ENCODE peak calls at places on chromosomes 6 and 20, in four cellular contexts. Q, H, J and F are unnamed samples.

GRCh38 chr6:63816979-63817436 is 181.4 kb downstream of the PHF3 start:
- DNase-seq in Q (no peak), H (no peak), J (no peak), F (no peak)

GRCh38 chr6:125099211-125100017 is 54.2 kb upstream of the TPD52L1 start:
- DNase-seq in Q (no peak), J (peak; percentile 79), H (no peak), F (peak; percentile 82)

GRCh38 chr6:85362652-85363310 is 87.1 kb upstream of the NT5E start:
- DNase-seq in J (no peak), Q (no peak), H (no peak), F (no peak)

GRCh38 chr6:1497593-1498105 is 108.3 kb downstream of the FOXF2 start:
- DNase-seq in Q (no peak), J (no peak), H (no peak), F (no peak)

GRCh38 chr20:5400164-5400762 is 83.5 kb upstream of the PROKR2 start:
- DNase-seq in Q (no peak), J (no peak), H (peak; percentile 52), F (no peak)

GRCh38 chr6:44234101-44235090 is 11.0 kb downstream of the SLC29A1 start:
- DNase-seq in J (peak; percentile 81), H (no peak), Q (no peak), F (peak; percentile 75)

GRCh38 chr6:161407581-161407980 is 133.7 kb upstream of the AGPAT4 start:
- DNase-seq in J (no peak), Q (no peak), H (no peak), F (no peak)

GRCh38 chr20:51935003-51935358 is 132.7 kb upstream of the SALL4 start:
- DNase-seq in J (no peak), H (no peak), Q (no peak), F (no peak)

GRCh38 chr6:56642366-56643261 is at the start of gene DST:
- DNase-seq in Q (no peak), H (no peak), J (no peak), F (no peak)

GRCh38 chr20:3239026-3239866 is at the start of gene SLC4A11:
- DNase-seq in J (peak; percentile 89), H (no peak), Q (peak; percentile 30), F (peak; percentile 90)

GRCh38 chr20:51062065-51062464 is 39.2 kb upstream of the KCNG1 start:
- DNase-seq in H (no peak), Q (no peak), J (no peak), F (no peak)

GRCh38 chr6:43769526-43770416 is at the start of gene VEGFA:
- DNase-seq in Q (peak; percentile 91), H (peak; percentile 89), J (peak; percentile 96), F (peak; percentile 94)

GRCh38 chr6:101666256-101666655 is 272.7 kb downstream of the GRIK2 start:
- DNase-seq in Q (no peak), J (no peak), H (no peak), F (no peak)

GRCh38 chr6:164216839-164217238 is 802.3 kb downstream of the QKI start:
- DNase-seq in Q (no peak), H (no peak), J (no peak), F (no peak)

GRCh38 chr6:67047996-67048395 is 1341.0 kb upstream of the EYS start:
- DNase-seq in Q (no peak), H (no peak), J (no peak), F (no peak)

GRCh38 chr6:100592929-100593328 is 128.2 kb upstream of the SIM1 start:
- DNase-seq in Q (no peak), J (no peak), H (no peak), F (no peak)

GRCh38 chr6:144586986-144587385 is 301.9 kb downstream of the UTRN start:
- DNase-seq in J (no peak), Q (no peak), H (no peak), F (no peak)

GRCh38 chr6:18468162-18468843 is 81.2 kb downstream of the RNF144B start:
- DNase-seq in H (no peak), Q (no peak), J (no peak), F (no peak)

GRCh38 chr6:26215200-26216014 is 128.2 kb downstream of the HFE start:
- DNase-seq in H (peak; percentile 54), Q (peak; percentile 34), J (no peak), F (no peak)

GRCh38 chr20:50112512-50113419 is at the start of gene UBE2V1:
- DNase-seq in J (peak; percentile 96), H (peak; percentile 91), Q (peak; percentile 89), F (peak; percentile 96)

GRCh38 chr20:18793625-18794427 is 19.8 kb upstream of the SCP2D1 start:
- DNase-seq in Q (peak; percentile 88), H (peak; percentile 88), J (peak; percentile 96), F (peak; percentile 93)
- TF ChIP-seq CTCF in Q (no peak), H (peak; percentile 44), J (peak; percentile 10), F (no peak)

DNA sequence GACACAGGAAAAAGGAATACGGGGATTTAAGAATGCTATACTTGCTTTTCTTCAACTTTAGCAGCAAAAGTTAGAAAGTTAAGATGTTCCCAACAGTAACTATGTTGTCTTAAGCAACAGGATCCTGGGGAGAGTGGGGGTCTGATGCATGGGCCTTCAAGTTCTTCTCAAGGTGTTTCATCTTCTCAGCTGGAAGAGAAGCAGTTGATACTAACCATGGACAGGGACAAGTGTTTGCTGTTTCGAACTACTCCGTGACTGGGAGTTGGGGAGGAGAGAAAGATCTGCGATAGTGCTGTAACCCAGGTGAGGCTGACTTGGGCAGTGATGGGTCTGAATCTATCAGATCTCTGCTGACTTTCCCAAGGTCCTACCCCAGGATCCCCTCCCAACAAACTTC is 1.0 kb downstream of the OOEP start:
- DNase-seq in H (no peak), Q (no peak), J (no peak), F (no peak)
- H3K4me1 ChIP-seq in H (no peaks in the 10 kb centered on the region), Q (no peaks in the 10 kb centered on the region), J (no peaks in the 10 kb centered on the region), F (no peaks in the 10 kb centered on the region)

GRCh38 chr6:118080547-118080946 is 173.5 kb downstream of the SLC35F1 start:
- DNase-seq in H (no peak), Q (no peak), J (no peak), F (no peak)
- TF ChIP-seq CTCF in H (no peak), Q (no peak), J (no peak), F (no peak)

DNA sequence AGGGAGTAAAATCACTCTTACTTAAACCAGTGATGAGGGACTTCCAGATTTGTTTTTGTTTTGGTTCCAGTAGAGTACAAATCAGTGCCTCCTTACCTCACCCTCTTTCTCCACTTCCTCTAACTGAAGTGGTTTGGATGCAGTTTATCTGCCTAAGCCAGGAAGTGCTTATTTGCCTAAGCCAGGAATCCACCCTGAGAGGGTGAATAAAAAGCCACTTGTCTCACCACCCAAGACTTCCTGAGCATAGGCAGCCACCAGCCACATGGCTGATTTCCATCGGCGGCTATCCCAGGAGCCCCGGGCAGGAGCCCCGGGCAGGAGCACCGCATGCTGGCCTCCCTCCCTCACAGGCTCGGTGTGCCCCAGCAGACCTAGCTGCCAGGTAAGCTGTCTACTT is 12.0 kb downstream of the LRP11 start:
- DNase-seq in J (no peak), H (no peak), Q (no peak), F (peak; percentile 80)
- H3K4me1 ChIP-seq in J (peaks cover 2% of the 10 kb centered on the region), H (no peaks in the 10 kb centered on the region), Q (peaks cover 3% of the 10 kb centered on the region), F (peaks cover 19% of the 10 kb centered on the region)

GRCh38 chr20:62900692-62901584 is 25.4 kb downstream of the DIDO1 start:
- DNase-seq in H (no peak), Q (no peak), J (no peak), F (no peak)

GRCh38 chr20:62901891-62902290 is 24.4 kb downstream of the DIDO1 start:
- DNase-seq in Q (no peak), J (no peak), H (no peak), F (no peak)

GRCh38 chr20:62900052-62900691 is 26.1 kb downstream of the DIDO1 start:
- DNase-seq in J (peak; percentile 89), H (peak; percentile 77), Q (peak; percentile 78), F (peak; percentile 84)

GRCh38 chr20:62905536-62906117 is 20.7 kb downstream of the DIDO1 start:
- DNase-seq in H (no peak), Q (no peak), J (no peak), F (no peak)

GRCh38 chr20:62902926-62903615 is 23.2 kb downstream of the DIDO1 start:
- DNase-seq in J (no peak), H (no peak), Q (no peak), F (no peak)
- TF ChIP-seq CTCF in J (no peak), H (no peak), Q (no peak), F (no peak)

GRCh38 chr6:111989743-111990142 is 64.2 kb upstream of the CCN6 start:
- DNase-seq in H (no peak), J (no peak), Q (peak; percentile 37), F (no peak)
- H3K4me1 ChIP-seq in H (peaks cover 47% of the 10 kb centered on the region), J (peaks cover 3% of the 10 kb centered on the region), Q (peaks cover 81% of the 10 kb centered on the region), F (peaks cover 3% of the 10 kb centered on the region)

DNA sequence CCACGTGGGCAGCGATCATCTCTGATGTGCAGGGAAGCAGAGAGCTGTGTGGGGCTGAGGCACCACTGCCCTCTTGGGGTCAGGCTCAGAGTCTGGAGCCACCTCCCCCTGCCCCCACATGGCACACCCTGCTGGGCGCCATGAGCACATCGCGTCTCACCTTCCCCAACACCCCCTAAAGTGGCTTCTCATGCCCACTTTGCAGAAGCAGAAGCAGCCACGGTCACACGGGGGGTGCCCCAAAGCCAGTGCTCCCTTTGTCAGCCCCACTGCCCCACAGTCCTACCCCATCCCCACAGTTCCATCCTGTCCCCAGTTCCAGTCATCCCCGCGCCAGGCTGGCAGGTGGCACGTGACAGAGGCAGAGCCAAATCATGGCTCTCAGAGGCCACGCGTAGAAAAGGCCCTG is 19.5 kb downstream of the SDCBP2 start:
- DNase-seq in H (no peak), Q (no peak), J (no peak), F (no peak)
- TF ChIP-seq CTCF in H (peak; percentile 4), Q (no peak), J (no peak), F (no peak)

GRCh38 chr20:56592211-56592610 is 36.9 kb upstream of the TFAP2C start:
- DNase-seq in Q (no peak), J (no peak), H (no peak), F (no peak)
- H3K4me1 ChIP-seq in Q (no peaks in the 10 kb centered on the region), J (no peaks in the 10 kb centered on the region), H (no peaks in the 10 kb centered on the region), F (no peaks in the 10 kb centered on the region)